ENCODE peak calls at places on chromosomes 2 and 18, in six cellular contexts. T, A, D, U, Z and N are unnamed samples.
A peak's percentile ranks its signal among the peaks of the same experiment; 100 is the strongest.

GRCh38 chr18:8366656-8367055 is 242.6 kb upstream of the RAB12 start:
- DNase-seq in T (no peak), A (no peak), D (no peak), U (no peak), Z (no peak), N (no peak)

GRCh38 chr2:225037374-225038075 is 4.7 kb downstream of the DOCK10 start:
- DNase-seq in T (no peak), A (peak; percentile 17), D (no peak), U (no peak), Z (no peak), N (no peak)

GRCh38 chr2:169095631-169096105 is 26.3 kb downstream of the DHRS9 start:
- DNase-seq in T (no peak), A (peak; percentile 99), D (no peak), U (no peak), Z (peak; percentile 92), N (peak; percentile 67)

GRCh38 chr2:201860541-201861154 is 54.3 kb downstream of the CDK15 start:
- DNase-seq in T (peak; percentile 39), A (peak; percentile 87), D (peak; percentile 39), U (peak; percentile 28), Z (peak; percentile 85), N (peak; percentile 89)

GRCh38 chr2:178827739-178828487 is 20.7 kb upstream of the TTN start:
- DNase-seq in T (no peak), A (no peak), D (no peak), U (no peak), Z (no peak), N (no peak)

GRCh38 chr2:136582631-136583205 is 182.6 kb upstream of the THSD7B start:
- DNase-seq in T (no peak), A (peak; percentile 1), D (peak; percentile 42), U (no peak), Z (peak; percentile 6), N (peak; percentile 32)

GRCh38 chr2:216370961-216371633 is 1.2 kb downstream of the MARCHF4 start:
- DNase-seq in T (no peak), A (no peak), D (no peak), U (no peak), Z (peak; percentile 65), N (no peak)

GRCh38 chr2:205539603-205540002 is 142.7 kb upstream of the NRP2 start:
- DNase-seq in T (no peak), A (no peak), D (no peak), U (no peak), Z (peak; percentile 9), N (no peak)

GRCh38 chr2:237075749-237076599 is 9.7 kb upstream of the COPS8 start:
- DNase-seq in T (no peak), A (no peak), D (no peak), U (no peak), Z (no peak), N (no peak)

GRCh38 chr2:152650768-152651371 is 66.4 kb downstream of the PRPF40A start:
- DNase-seq in T (no peak), A (no peak), D (no peak), U (no peak), Z (no peak), N (no peak)

GRCh38 chr2:30664761-30665358 is 142.4 kb downstream of the CAPN13 start:
- DNase-seq in T (no peak), A (peak; percentile 98), D (no peak), U (no peak), Z (peak; percentile 97), N (peak; percentile 37)

GRCh38 chr2:166344286-166345113 is 31.2 kb downstream of the SCN9A start:
- DNase-seq in T (no peak), A (peak; percentile 90), D (no peak), U (no peak), Z (peak; percentile 75), N (peak; percentile 49)

GRCh38 chr18:78406743-78407455 is 572.7 kb upstream of the SALL3 start:
- DNase-seq in T (no peak), A (no peak), D (no peak), U (no peak), Z (no peak), N (no peak)

GRCh38 chr2:145724499-145724898 is 1204.6 kb upstream of the ZEB2 start:
- DNase-seq in T (no peak), A (peak; percentile 78), D (no peak), U (no peak), Z (peak; percentile 44), N (no peak)

GRCh38 chr2:1784087-1784486 is 39.8 kb upstream of the PXDN start:
- DNase-seq in T (no peak), A (no peak), D (no peak), U (no peak), Z (peak; percentile 25), N (no peak)

GRCh38 chr18:23228102-23229051 is 93.1 kb downstream of the CABLES1 start:
- DNase-seq in T (no peak), A (peak; percentile 77), D (no peak), U (peak; percentile 8), Z (peak; percentile 68), N (peak; percentile 28)

GRCh38 chr2:181957668-181958067 is 28.0 kb upstream of the PPP1R1C start:
- DNase-seq in T (no peak), A (peak; percentile 71), D (no peak), U (no peak), Z (no peak), N (peak; percentile 36)

GRCh38 chr2:134694411-134694810 is 24.4 kb downstream of the TMEM163 start:
- DNase-seq in T (no peak), A (no peak), D (no peak), U (no peak), Z (no peak), N (no peak)

GRCh38 chr2:156437876-156438410 is 1.8 kb downstream of the GPD2 start:
- DNase-seq in T (no peak), A (no peak), D (no peak), U (no peak), Z (peak; percentile 48), N (no peak)

GRCh38 chr2:19141234-19142004 is 217.0 kb downstream of the OSR1 start:
- DNase-seq in T (no peak), A (peak; percentile 33), D (no peak), U (no peak), Z (no peak), N (no peak)

GRCh38 chr2:97747716-97748115 is 34.3 kb downstream of the ZAP70 start:
- DNase-seq in T (no peak), A (peak; percentile 85), D (no peak), U (no peak), Z (peak; percentile 79), N (no peak)

GRCh38 chr2:181683518-181684453 is 3.5 kb upstream of the NEUROD1 start:
- DNase-seq in T (no peak), A (peak; percentile 21), D (no peak), U (no peak), Z (peak; percentile 61), N (peak; percentile 63)

GRCh38 chr2:57849843-57850242 is 196.8 kb upstream of the VRK2 start:
- DNase-seq in T (no peak), A (no peak), D (no peak), U (no peak), Z (no peak), N (no peak)

GRCh38 chr2:95359035-95359434 is 43.5 kb upstream of the FAHD2A start:
- DNase-seq in T (no peak), A (peak; percentile 87), D (no peak), U (no peak), Z (peak; percentile 89), N (peak; percentile 21)
- H3K9me3 ChIP-seq in T (no peaks in the 10 kb centered on the region), A (no peaks in the 10 kb centered on the region), D (no peaks in the 10 kb centered on the region), U (no peaks in the 10 kb centered on the region), Z (no peaks in the 10 kb centered on the region), N (no peaks in the 10 kb centered on the region)

GRCh38 chr2:170925923-170926322 is 3.1 kb upstream of the GORASP2 start:
- DNase-seq in T (no peak), A (no peak), D (no peak), U (no peak), Z (no peak), N (no peak)

GRCh38 chr2:170926743-170927297 is 2.2 kb upstream of the GORASP2 start:
- DNase-seq in T (no peak), A (no peak), D (no peak), U (no peak), Z (no peak), N (no peak)

GRCh38 chr2:170923799-170924198 is 5.3 kb upstream of the GORASP2 start:
- DNase-seq in T (no peak), A (no peak), D (no peak), U (no peak), Z (no peak), N (no peak)

GRCh38 chr2:170924969-170925368 is 4.1 kb upstream of the GORASP2 start:
- DNase-seq in T (no peak), A (no peak), D (no peak), U (no peak), Z (no peak), N (no peak)

DNA sequence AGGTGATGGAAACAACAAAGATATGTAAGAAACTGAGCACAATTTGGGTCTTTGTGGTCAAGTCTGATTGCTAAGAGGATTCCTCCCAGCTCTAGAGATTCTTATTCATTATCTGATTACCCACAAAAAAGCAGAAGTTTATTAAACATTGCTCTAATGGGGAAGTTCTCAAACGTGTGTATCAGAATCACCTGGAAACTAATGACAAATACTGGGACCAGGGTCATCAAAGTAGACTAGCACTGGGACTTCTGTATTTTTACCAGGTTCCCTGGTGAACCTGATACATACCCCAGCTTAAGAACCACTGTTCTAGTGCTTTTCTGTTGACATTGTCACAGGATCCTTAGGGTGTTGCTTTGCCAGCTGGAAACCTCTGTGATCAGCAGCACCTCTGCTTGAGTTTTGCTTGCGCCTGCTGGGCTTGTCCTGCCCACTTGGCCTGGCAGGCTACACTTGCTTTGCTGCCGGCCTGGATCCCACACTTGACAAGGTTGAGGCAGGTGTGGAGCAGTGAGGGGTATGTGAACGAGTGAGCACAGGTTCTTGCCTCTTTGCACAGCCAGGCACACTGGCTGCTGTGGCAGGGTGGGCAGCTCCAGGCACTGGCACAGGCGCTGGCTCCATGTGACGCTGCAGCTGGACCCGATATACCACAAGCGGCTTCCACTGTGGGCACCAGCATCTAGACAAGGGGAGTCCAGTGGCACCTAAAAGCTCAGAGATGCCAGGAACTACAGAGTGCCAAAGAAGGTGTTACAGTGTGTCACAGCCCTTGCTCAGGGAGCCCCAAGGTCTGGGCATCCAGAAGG is 6.2 kb upstream of the GORASP2 start:
- DNase-seq in T (no peak), A (no peak), D (no peak), U (no peak), Z (no peak), N (no peak)
- H3K9me3 ChIP-seq in T (no peaks in the 10 kb centered on the region), A (no peaks in the 10 kb centered on the region), D (peaks cover 4% of the 10 kb centered on the region), U (peaks cover 12% of the 10 kb centered on the region), Z (no peaks in the 10 kb centered on the region), N (peaks cover 13% of the 10 kb centered on the region)

GRCh38 chr2:160087854-160088745 is 25.7 kb upstream of the PLA2R1 start:
- DNase-seq in T (no peak), A (no peak), D (no peak), U (no peak), Z (peak; percentile 49), N (peak; percentile 34)
- H3K9me3 ChIP-seq in T (peaks cover 12% of the 10 kb centered on the region), A (no peaks in the 10 kb centered on the region), D (peaks cover 63% of the 10 kb centered on the region), U (peaks cover 62% of the 10 kb centered on the region), Z (no peaks in the 10 kb centered on the region), N (peaks cover 38% of the 10 kb centered on the region)

DNA sequence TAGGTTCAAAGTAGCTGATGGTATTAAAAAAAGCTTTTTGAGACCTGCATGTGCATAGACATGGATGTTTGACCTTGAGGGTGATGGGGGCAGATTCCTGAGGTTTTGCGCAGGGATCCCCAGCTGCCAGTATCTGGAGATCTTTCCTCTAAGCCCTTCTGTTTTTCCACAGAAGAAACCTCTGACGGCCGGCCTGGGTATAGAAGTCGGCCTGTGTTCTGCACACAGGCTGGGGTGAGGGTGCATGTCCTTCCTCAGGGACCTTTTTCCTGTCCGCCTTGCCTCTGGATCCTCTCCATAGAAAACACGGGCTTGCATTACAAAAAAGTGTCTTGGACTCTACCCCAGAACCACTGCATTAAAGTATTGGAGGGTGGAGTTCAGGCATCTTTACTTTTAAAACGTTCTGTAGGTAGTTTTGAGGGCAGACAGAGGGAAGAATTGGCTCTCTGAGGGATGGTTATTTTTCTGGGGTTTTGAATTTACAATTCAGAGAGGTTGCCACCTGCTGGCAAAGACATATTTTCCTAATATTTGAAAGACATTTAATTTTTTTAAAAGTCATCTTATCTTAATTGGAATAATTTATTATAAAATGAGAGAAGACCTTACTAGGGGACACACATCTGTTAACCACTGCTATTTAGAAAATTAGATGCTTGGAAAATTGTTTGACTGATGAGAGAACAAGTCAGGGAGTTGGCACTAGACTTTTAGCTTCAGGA is 350.6 kb downstream of the DCDC2C start:
- DNase-seq in T (no peak), A (no peak), D (no peak), U (no peak), Z (peak; percentile 5), N (peak; percentile 11)
- H3K9me3 ChIP-seq in T (no peaks in the 10 kb centered on the region), A (no peaks in the 10 kb centered on the region), D (no peaks in the 10 kb centered on the region), U (no peaks in the 10 kb centered on the region), Z (peaks cover 2% of the 10 kb centered on the region), N (no peaks in the 10 kb centered on the region)